ENCODE peak calls at places on chromosome 22, in four cellular contexts. One of them, this sample, is unnamed.

GRCh38 chr22:20834206-20834605 is 24.4 kb downstream of the PI4KA start:
- DNase-seq in left kidney: no peak
- DNase-seq in body of pancreas: no peak
- DNase-seq in type B pancreatic cell: no peak
- DNase-seq in this sample: no peak

GRCh38 chr22:31103899-31104694 is 3.3 kb downstream of the SELENOM start:
- DNase-seq in left kidney: peak; percentile 77
- DNase-seq in body of pancreas: no peak
- DNase-seq in type B pancreatic cell: no peak
- DNase-seq in this sample: no peak

GRCh38 chr22:27997538-27997937 is 78.5 kb upstream of the PITPNB start:
- DNase-seq in left kidney: no peak
- DNase-seq in body of pancreas: no peak
- DNase-seq in type B pancreatic cell: no peak
- DNase-seq in this sample: no peak

GRCh38 chr22:29302681-29303465 is 3.6 kb upstream of the GAS2L1 start:
- DNase-seq in left kidney: no peak
- DNase-seq in body of pancreas: peak; percentile 81
- DNase-seq in type B pancreatic cell: no peak
- DNase-seq in this sample: no peak

GRCh38 chr22:20654343-20655208 is 119.3 kb upstream of the SERPIND1 start:
- DNase-seq in left kidney: no peak
- DNase-seq in body of pancreas: no peak
- DNase-seq in type B pancreatic cell: peak; percentile 58
- DNase-seq in this sample: no peak

GRCh38 chr22:44975444-44976262 is 34.2 kb downstream of the PHF21B start:
- DNase-seq in left kidney: peak; percentile 97
- DNase-seq in body of pancreas: peak; percentile 51
- DNase-seq in type B pancreatic cell: peak; percentile 91
- DNase-seq in this sample: peak; percentile 72

GRCh38 chr22:44595841-44596341 is 97.9 kb upstream of the RTL6 start:
- DNase-seq in left kidney: peak; percentile 97
- DNase-seq in body of pancreas: peak; percentile 34
- DNase-seq in type B pancreatic cell: no peak
- DNase-seq in this sample: peak; percentile 60

GRCh38 chr22:24145446-24146189 is 35.7 kb upstream of the SUSD2 start:
- DNase-seq in left kidney: no peak
- DNase-seq in body of pancreas: no peak
- DNase-seq in type B pancreatic cell: no peak
- DNase-seq in this sample: no peak

GRCh38 chr22:32518848-32519247 is 44.2 kb downstream of the FBXO7 start:
- DNase-seq in left kidney: no peak
- DNase-seq in body of pancreas: no peak
- DNase-seq in type B pancreatic cell: no peak
- DNase-seq in this sample: no peak

GRCh38 chr22:29308791-29309262 is 2.4 kb downstream of the GAS2L1 start:
- DNase-seq in left kidney: no peak
- DNase-seq in body of pancreas: no peak
- DNase-seq in type B pancreatic cell: no peak
- DNase-seq in this sample: peak; percentile 39

GRCh38 chr22:20036535-20037392 is 15.9 kb downstream of the TANGO2 start:
- DNase-seq in left kidney: no peak
- DNase-seq in body of pancreas: no peak
- DNase-seq in type B pancreatic cell: no peak
- DNase-seq in this sample: no peak

GRCh38 chr22:36465232-36466021 is 16.0 kb downstream of the TXN2 start:
- DNase-seq in left kidney: no peak
- DNase-seq in body of pancreas: peak; percentile 99
- DNase-seq in type B pancreatic cell: no peak
- DNase-seq in this sample: peak; percentile 96

GRCh38 chr22:35918466-35918865 is 110.2 kb downstream of the RBFOX2 start:
- DNase-seq in left kidney: no peak
- DNase-seq in body of pancreas: no peak
- DNase-seq in type B pancreatic cell: no peak
- DNase-seq in this sample: no peak

GRCh38 chr22:22507743-22508273 is 734 bp downstream of the ZNF280B start:
- DNase-seq in left kidney: no peak
- DNase-seq in body of pancreas: no peak
- DNase-seq in type B pancreatic cell: no peak
- DNase-seq in this sample: no peak

GRCh38 chr22:33000342-33001280 is 57.6 kb downstream of the SYN3 start:
- DNase-seq in left kidney: peak; percentile 86
- DNase-seq in body of pancreas: peak; percentile 34
- DNase-seq in type B pancreatic cell: peak; percentile 86
- DNase-seq in this sample: peak; percentile 45

GRCh38 chr22:48607901-48608650 is 1219.6 kb downstream of the BRD1 start:
- DNase-seq in left kidney: no peak
- DNase-seq in body of pancreas: no peak
- DNase-seq in type B pancreatic cell: no peak
- DNase-seq in this sample: no peak

GRCh38 chr22:22110548-22111266 is 128.1 kb upstream of the TOP3B start:
- DNase-seq in left kidney: peak; percentile 84
- DNase-seq in body of pancreas: peak; percentile 40
- DNase-seq in type B pancreatic cell: no peak
- DNase-seq in this sample: peak; percentile 76

GRCh38 chr22:32823024-32823730 is 21.7 kb downstream of the TIMP3 start:
- DNase-seq in left kidney: peak; percentile 76
- DNase-seq in body of pancreas: peak; percentile 51
- DNase-seq in type B pancreatic cell: no peak
- DNase-seq in this sample: peak; percentile 48